ENCODE peak calls at places on chromosomes 1 and 21, in seven cellular contexts. X, Y, O, P, A, I and F are unnamed samples. For H3K4me1, the result is how much of the 10 kb centered on the place peaks cover.

GRCh38 chr1:30325085-30325935 is 398.1 kb downstream of the MATN1 start:
- DNase-seq in X (no peak), Y (no peak), O (no peak), P (peak), A (no peak), I (no peak), F (no peak)

GRCh38 chr1:27601771-27602509 is 2.0 kb downstream of the AHDC1 start:
- DNase-seq in X (no peak), Y (no peak), O (no peak), P (peak), A (no peak), I (no peak), F (no peak)

GRCh38 chr21:33947451-33948095 is 32.0 kb upstream of the ATP5PO start:
- DNase-seq in X (peak), Y (peak), O (peak), P (peak), A (peak), I (peak), F (peak)

GRCh38 chr1:234722904-234723588 is 113.1 kb upstream of the IRF2BP2 start:
- DNase-seq in X (peak), Y (peak), O (no peak), P (peak), A (peak), I (peak), F (no peak)

GRCh38 chr1:152442765-152443164 is 28.7 kb upstream of the CRNN start:
- DNase-seq in X (no peak), Y (no peak), O (no peak), P (no peak), A (no peak), I (no peak), F (no peak)

GRCh38 chr1:56263908-56264307 is 315.5 kb downstream of the PLPP3 start:
- DNase-seq in X (no peak), Y (no peak), O (no peak), P (no peak), A (no peak), I (no peak), F (no peak)

GRCh38 chr1:210330279-210330866 is 1.7 kb downstream of the HHAT start:
- DNase-seq in X (no peak), Y (no peak), O (no peak), P (no peak), A (no peak), I (no peak), F (no peak)

GRCh38 chr1:2300851-2301606 is 72.9 kb downstream of the SKI start:
- DNase-seq in X (peak), Y (peak), O (peak), P (peak), A (no peak), I (no peak), F (peak)

GRCh38 chr21:14864211-14865021 is 200.4 kb downstream of the NRIP1 start:
- DNase-seq in X (no peak), Y (peak), O (no peak), P (no peak), A (peak), I (no peak), F (peak)

GRCh38 chr1:160096491-160097116 is 1.8 kb downstream of the IGSF8 start:
- DNase-seq in X (no peak), Y (no peak), O (no peak), P (peak), A (no peak), I (no peak), F (no peak)

GRCh38 chr1:51953079-51953478 is 37.4 kb downstream of the RAB3B start:
- DNase-seq in X (no peak), Y (no peak), O (no peak), P (no peak), A (no peak), I (no peak), F (no peak)

GRCh38 chr1:3564921-3565831 is 46.1 kb downstream of the MEGF6 start:
- DNase-seq in X (no peak), Y (no peak), O (peak), P (no peak), A (no peak), I (no peak), F (peak)

GRCh38 chr1:65658122-65658521 is 134.6 kb upstream of the PDE4B start:
- DNase-seq in X (no peak), Y (no peak), O (no peak), P (no peak), A (no peak), I (no peak), F (no peak)

GRCh38 chr1:25140073-25140797 is 92.1 kb downstream of the SYF2 start:
- DNase-seq in X (no peak), Y (no peak), O (no peak), P (peak), A (no peak), I (no peak), F (no peak)

GRCh38 chr1:53112271-53112774 is 30.1 kb downstream of the SLC1A7 start:
- DNase-seq in X (no peak), Y (no peak), O (no peak), P (no peak), A (peak), I (no peak), F (no peak)

GRCh38 chr1:238252033-238252802 is 361.5 kb upstream of the ZP4 start:
- DNase-seq in X (no peak), Y (peak), O (no peak), P (no peak), A (peak), I (no peak), F (no peak)

GRCh38 chr1:153790996-153791855 is 16.0 kb downstream of the SLC27A3 start:
- DNase-seq in X (no peak), Y (no peak), O (no peak), P (peak), A (no peak), I (no peak), F (no peak)

GRCh38 chr1:27960762-27961645 is 1.2 kb downstream of the XKR8 start:
- DNase-seq in X (no peak), Y (no peak), O (no peak), P (peak), A (no peak), I (no peak), F (no peak)

GRCh38 chr1:165371588-165372235 is 15.2 kb upstream of the LMX1A start:
- DNase-seq in X (no peak), Y (no peak), O (no peak), P (no peak), A (no peak), I (no peak), F (no peak)

GRCh38 chr1:58814251-58815068 is 30.6 kb upstream of the JUN start:
- DNase-seq in X (no peak), Y (peak), O (no peak), P (peak), A (no peak), I (no peak), F (no peak)

GRCh38 chr1:76379506-76379905 is 305.0 kb downstream of the ST6GALNAC3 start:
- DNase-seq in X (no peak), Y (peak), O (no peak), P (no peak), A (no peak), I (no peak), F (no peak)

GRCh38 chr1:118388341-118388740 is 203.3 kb upstream of the SPAG17 start:
- DNase-seq in X (no peak), Y (no peak), O (no peak), P (no peak), A (no peak), I (no peak), F (no peak)

GRCh38 chr1:100461222-100461621 is 76.7 kb upstream of the GPR88 start:
- DNase-seq in X (no peak), Y (peak), O (no peak), P (no peak), A (no peak), I (no peak), F (no peak)

GRCh38 chr21:37072239-37072987 is 458 bp downstream of the PIGP start:
- DNase-seq in X (peak), Y (peak), O (no peak), P (no peak), A (no peak), I (no peak), F (no peak)

GRCh38 chr1:207058878-207059867 is 6.1 kb downstream of the PFKFB2 start:
- DNase-seq in X (no peak), Y (no peak), O (no peak), P (no peak), A (no peak), I (no peak), F (no peak)

GRCh38 chr1:30908446-30908885 is at the start of gene SDC3:
- DNase-seq in X (no peak), Y (no peak), O (no peak), P (no peak), A (no peak), I (no peak), F (no peak)

GRCh38 chr1:31910933-31911332 is 27.2 kb downstream of the PTP4A2 start:
- DNase-seq in X (no peak), Y (no peak), O (no peak), P (no peak), A (no peak), I (no peak), F (no peak)

GRCh38 chr1:3656450-3657095 is 4.3 kb downstream of the TP73 start:
- DNase-seq in X (no peak), Y (no peak), O (no peak), P (no peak), A (no peak), I (no peak), F (no peak)

GRCh38 chr21:46545911-46546310 is 59.0 kb downstream of the S100B start:
- DNase-seq in X (no peak), Y (no peak), O (no peak), P (no peak), A (no peak), I (no peak), F (no peak)
- H3K4me1 ChIP-seq in X (under half), Y (under half), O (half or more), P (under half), A (under half), I (under half), F (half or more)

GRCh38 chr1:8019229-8019620 is 6.9 kb downstream of the ERRFI1 start:
- DNase-seq in X (no peak), Y (no peak), O (no peak), P (no peak), A (no peak), I (no peak), F (no peak)

GRCh38 chr1:8018492-8019228 is 7.4 kb downstream of the ERRFI1 start:
- DNase-seq in X (no peak), Y (no peak), O (no peak), P (no peak), A (no peak), I (no peak), F (no peak)

GRCh38 chr1:8017495-8018310 is 8.4 kb downstream of the ERRFI1 start:
- DNase-seq in X (no peak), Y (no peak), O (no peak), P (no peak), A (no peak), I (no peak), F (no peak)

GRCh38 chr1:8021676-8022266 is 4.3 kb downstream of the ERRFI1 start:
- DNase-seq in X (no peak), Y (no peak), O (no peak), P (no peak), A (no peak), I (no peak), F (no peak)

GRCh38 chr1:8020032-8020431 is 6.1 kb downstream of the ERRFI1 start:
- DNase-seq in X (no peak), Y (no peak), O (no peak), P (no peak), A (peak), I (no peak), F (no peak)
- H3K4me1 ChIP-seq in X (half or more), Y (under half), O (under half), P (half or more), A (half or more), I (half or more), F (under half)

DNA sequence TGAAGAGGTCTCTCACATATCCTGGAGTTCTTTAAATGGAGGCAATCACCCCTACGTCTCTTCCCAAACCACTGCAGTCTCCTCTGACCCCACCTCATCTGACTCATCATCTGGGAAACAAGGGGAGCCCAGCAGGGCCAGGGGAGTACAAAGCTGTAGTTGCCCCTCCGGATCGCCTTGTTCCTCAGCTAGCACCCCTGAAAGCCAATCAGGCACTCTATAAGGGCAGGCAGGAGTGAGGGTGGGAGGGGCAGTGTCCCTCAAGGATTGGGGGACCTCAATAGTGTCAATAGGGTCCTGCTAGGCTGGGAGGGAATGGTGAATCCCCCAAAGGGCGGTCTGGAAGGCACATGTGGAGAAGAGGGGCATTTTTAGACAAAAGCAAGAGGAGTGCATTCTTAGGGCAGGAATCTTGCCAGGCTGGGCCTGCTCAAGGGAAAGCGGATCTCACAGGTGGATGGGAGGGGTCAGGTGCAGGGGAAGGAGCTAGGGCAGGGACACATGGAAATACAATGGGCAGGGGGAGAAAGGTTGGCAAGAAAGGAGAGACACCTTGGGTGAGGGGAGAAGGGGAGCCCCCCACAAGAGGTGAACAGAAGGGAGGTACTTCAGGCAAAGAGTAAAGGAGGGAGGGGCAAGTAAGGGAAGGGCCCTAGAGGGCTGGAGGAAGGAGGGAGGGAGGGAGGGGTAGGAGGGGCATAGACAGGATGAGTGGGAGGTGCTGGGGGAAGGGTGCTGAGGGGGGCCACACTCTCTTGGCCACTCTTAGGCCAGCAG is 5.8 kb downstream of the SHISA4 start:
- DNase-seq in X (no peak), Y (no peak), O (no peak), P (no peak), A (no peak), I (no peak), F (no peak)
- H3K4me1 ChIP-seq in X (half or more), Y (under half), O (under half), P (half or more), A (under half), I (under half), F (under half)

GRCh38 chr21:44700101-44701022 is 3.4 kb downstream of the KRTAP10-12 start:
- DNase-seq in X (no peak), Y (no peak), O (no peak), P (no peak), A (no peak), I (no peak), F (no peak)
- H3K4me1 ChIP-seq in X (under half), Y (under half), O (under half), P (under half), A (under half), I (under half), F (under half)

GRCh38 chr1:114508386-114508898 is 2.6 kb downstream of the TRIM33 start:
- DNase-seq in X (no peak), Y (no peak), O (no peak), P (no peak), A (no peak), I (no peak), F (no peak)

GRCh38 chr1:114509596-114510234 is 1.3 kb downstream of the TRIM33 start:
- DNase-seq in X (no peak), Y (no peak), O (no peak), P (no peak), A (no peak), I (no peak), F (no peak)

GRCh38 chr1:114512595-114513280 is 1.7 kb upstream of the TRIM33 start:
- DNase-seq in X (no peak), Y (no peak), O (no peak), P (no peak), A (no peak), I (no peak), F (no peak)

GRCh38 chr1:114510235-114511047 is 562 bp downstream of the TRIM33 start:
- DNase-seq in X (no peak), Y (peak), O (peak), P (peak), A (peak), I (peak), F (peak)

GRCh38 chr1:114511048-114511785 is at the start of gene TRIM33:
- DNase-seq in X (peak), Y (peak), O (peak), P (peak), A (peak), I (peak), F (peak)
- H3K4me1 ChIP-seq in X (under half), Y (under half), O (under half), P (under half), A (under half), I (under half), F (under half)

DNA sequence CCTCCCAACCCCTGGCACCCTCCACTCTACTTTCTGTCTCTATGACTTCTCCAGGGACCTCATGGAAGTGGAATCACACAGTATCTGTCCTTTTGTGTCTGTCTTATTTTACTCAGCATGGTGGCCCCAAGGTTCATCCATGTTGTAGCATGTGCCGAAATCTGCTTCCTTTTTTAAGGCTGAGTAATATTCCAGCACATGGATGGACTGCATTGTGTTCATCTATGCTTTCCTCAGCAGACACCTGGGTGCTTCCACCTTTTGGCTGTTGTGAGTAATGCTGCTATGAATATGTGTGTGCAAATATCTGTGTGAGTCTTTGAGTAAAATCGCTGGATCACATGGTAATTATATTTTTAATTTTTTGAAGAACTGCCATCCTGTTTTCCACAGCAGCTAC is 1.6 kb upstream of the PFKL start:
- DNase-seq in X (no peak), Y (no peak), O (no peak), P (no peak), A (no peak), I (no peak), F (no peak)
- H3K4me1 ChIP-seq in X (under half), Y (under half), O (half or more), P (under half), A (under half), I (under half), F (half or more)